ENCODE peak calls at places on chromosomes 6 and 20, in six cellular contexts. L is astrocyte of the spinal cord, F is cardiac fibroblast, G is fibroblast of pulmonary artery, M is lower lobe of right lung, B is ascending aorta. P is an unnamed sample.
A peak's percentile ranks its signal among the peaks of the same experiment; 100 is the strongest.

GRCh38 chr20:58048096-58048702 is 180.3 kb downstream of the ANKRD60 start:
- DNase-seq in M (no peak), B (no peak), G (peak; percentile 44), L (peak; percentile 62), F (peak; percentile 45), P (peak; percentile 71)

GRCh38 chr6:95545691-95546090 is 31.6 kb upstream of the MANEA start:
- DNase-seq in G (no peak), L (no peak), B (no peak), M (no peak), F (peak; percentile 6), P (no peak)

GRCh38 chr20:53875452-53875851 is 194.9 kb downstream of the BCAS1 start:
- DNase-seq in F (no peak), G (no peak), L (no peak), M (peak; percentile 83), B (no peak), P (no peak)

GRCh38 chr20:35005463-35005961 is 49.8 kb downstream of the MYH7B start:
- DNase-seq in F (no peak), G (no peak), L (no peak), B (no peak), M (peak; percentile 33), P (no peak)

GRCh38 chr6:30122515-30122914 is 9.6 kb upstream of the TRIM31 start:
- DNase-seq in B (no peak), L (no peak), G (no peak), M (no peak), F (no peak), P (no peak)

GRCh38 chr6:169252805-169253189 is 849 bp downstream of the THBS2 start:
- DNase-seq in F (peak; percentile 58), G (peak; percentile 49), L (peak; percentile 37), M (peak; percentile 68), B (no peak), P (peak; percentile 8)

GRCh38 chr6:8329592-8329991 is 105.8 kb downstream of the SLC35B3 start:
- DNase-seq in L (no peak), B (no peak), G (no peak), F (no peak), M (no peak), P (no peak)

GRCh38 chr6:6595946-6596345 is 7.4 kb downstream of the LY86 start:
- DNase-seq in F (no peak), G (no peak), L (no peak), B (no peak), M (no peak), P (no peak)

GRCh38 chr20:38728237-38728761 is 4.0 kb downstream of the SLC32A1 start:
- DNase-seq in F (no peak), B (no peak), G (no peak), L (no peak), M (no peak), P (no peak)

GRCh38 chr6:4460595-4461475 is 315.4 kb upstream of the CDYL start:
- DNase-seq in L (peak; percentile 47), G (peak; percentile 78), B (peak; percentile 81), M (no peak), F (peak; percentile 86), P (no peak)

GRCh38 chr6:41286544-41287346 is at the start of gene TREM1:
- DNase-seq in B (peak; percentile 79), G (peak; percentile 96), M (peak; percentile 79), F (peak; percentile 84), L (peak; percentile 5), P (no peak)

GRCh38 chr20:37303637-37304036 is 14.2 kb downstream of the MANBAL start:
- DNase-seq in G (no peak), M (no peak), F (no peak), L (no peak), B (no peak), P (no peak)
- TF ChIP-seq CTCF in G (no peak), M (no peak), F (no peak), L (no peak), B (no peak), P (no peak)

GRCh38 chr20:45833883-45834796 is 541 bp downstream of the SNX21 start:
- DNase-seq in B (peak; percentile 82), F (peak; percentile 76), G (peak; percentile 63), L (peak; percentile 70), M (peak; percentile 76), P (no peak)

GRCh38 chr20:45836841-45837240 is 3.2 kb downstream of the SNX21 start:
- DNase-seq in F (peak; percentile 62), G (peak; percentile 50), L (no peak), M (no peak), B (no peak), P (no peak)

GRCh38 chr20:45834797-45835161 is 1.2 kb downstream of the SNX21 start:
- DNase-seq in B (peak; percentile 68), G (no peak), L (no peak), F (no peak), M (no peak), P (no peak)

GRCh38 chr20:45833030-45833882 is at the start of gene SNX21:
- DNase-seq in M (peak; percentile 82), G (peak; percentile 97), F (peak; percentile 98), L (peak; percentile 92), B (peak; percentile 95), P (peak; percentile 72)

DNA sequence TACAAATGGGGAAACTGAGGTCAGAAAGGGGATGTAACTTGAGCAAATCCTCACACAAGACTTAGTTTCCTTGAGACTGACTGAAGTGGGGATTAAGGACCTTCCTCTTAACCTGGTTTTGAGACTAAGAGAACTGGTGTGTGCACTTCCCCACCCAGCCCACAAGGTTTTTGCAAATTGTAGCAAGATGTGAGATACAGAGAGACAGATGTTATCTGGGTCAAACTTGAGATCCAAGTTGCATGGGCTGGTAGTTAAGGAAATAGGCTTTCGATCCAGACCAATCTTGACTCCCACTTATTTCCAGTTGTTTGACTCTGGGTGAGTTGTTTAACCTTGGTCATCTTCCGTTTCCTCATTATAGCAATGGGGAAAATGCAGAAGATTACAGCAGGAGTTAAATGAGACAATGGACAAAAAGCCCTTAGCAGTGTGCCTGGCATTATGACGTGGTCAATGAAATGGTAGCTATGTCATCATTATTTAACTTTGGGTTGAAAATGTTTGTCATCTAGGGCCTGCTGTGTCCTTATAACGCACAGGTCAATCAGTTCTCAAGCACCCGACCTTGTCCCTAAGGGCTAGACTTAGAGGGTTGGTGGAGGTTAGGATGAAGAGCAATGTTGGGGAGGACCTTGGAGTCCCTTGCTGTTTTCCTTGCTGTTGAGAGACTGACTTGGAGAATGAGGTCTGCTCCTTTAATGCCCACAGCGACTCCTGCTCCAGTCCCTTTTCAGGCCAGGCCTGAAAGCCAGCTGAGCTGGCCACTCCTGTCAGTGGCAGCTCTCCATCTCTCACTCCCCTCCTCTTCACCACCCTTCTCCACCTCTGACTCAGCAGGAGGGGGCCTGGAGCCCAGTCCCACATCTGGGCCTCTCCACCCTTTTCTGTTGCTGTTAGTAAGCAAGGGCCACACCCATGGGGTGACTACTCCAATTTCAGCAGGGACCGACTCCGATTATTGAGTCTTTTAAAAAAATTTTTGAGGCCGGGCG is 1.9 kb downstream of the SNX21 start:
- DNase-seq in M (no peak), B (peak; percentile 85), F (peak; percentile 61), L (peak; percentile 28), G (peak; percentile 30), P (no peak)
- H3K4me3 ChIP-seq in M (peak overlapping the region; percentile 84), B (peak overlapping the region; percentile 92), F (peak overlapping the region; percentile 73), L (no peak overlapping the region), G (peak overlapping the region; percentile 70), P (peak overlapping the region; percentile 63)

GRCh38 chr6:21952367-21952766 is 344.5 kb downstream of the PRL start:
- DNase-seq in L (no peak), F (no peak), M (no peak), B (no peak), G (no peak), P (no peak)

GRCh38 chr6:21946298-21946783 is 350.5 kb downstream of the PRL start:
- DNase-seq in F (peak; percentile 77), M (no peak), G (peak; percentile 76), L (peak; percentile 99), B (no peak), P (peak; percentile 99)

GRCh38 chr6:21942910-21943309 is 349.4 kb downstream of the SOX4 start:
- DNase-seq in L (peak; percentile 15), F (no peak), B (no peak), M (no peak), G (no peak), P (no peak)

GRCh38 chr6:21949211-21949801 is 347.5 kb downstream of the PRL start:
- DNase-seq in G (peak; percentile 16), M (no peak), F (no peak), L (no peak), B (no peak), P (no peak)

DNA sequence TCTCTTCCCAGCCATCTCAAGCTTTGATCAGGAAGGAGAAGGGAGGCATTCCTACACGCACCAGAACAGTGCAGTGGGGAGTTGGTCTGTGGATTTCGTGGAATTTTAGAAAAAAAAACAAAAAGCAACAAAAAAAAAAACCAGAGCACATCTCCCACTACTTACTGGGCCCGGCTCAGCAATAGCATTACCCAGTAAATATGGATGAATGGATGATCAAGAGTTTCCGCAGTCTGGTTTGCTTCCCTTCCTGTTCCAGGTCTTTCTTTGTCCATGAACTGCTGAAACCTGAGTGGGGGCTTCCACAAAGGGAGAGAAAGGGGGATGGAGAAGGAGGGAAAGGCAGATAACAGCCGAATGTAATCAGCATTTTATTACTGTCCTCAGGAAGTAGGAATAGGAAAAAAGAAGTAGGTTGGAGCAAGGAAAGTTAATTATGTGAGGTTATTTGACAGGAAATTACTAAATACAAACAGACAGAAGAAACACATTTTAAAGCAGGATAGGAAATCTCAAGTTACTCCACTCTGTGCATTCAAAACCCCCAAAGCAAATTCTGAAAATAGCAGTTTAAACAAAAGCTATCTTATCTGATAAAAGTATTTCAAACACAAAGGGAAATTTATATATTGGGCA is 349.0 kb downstream of the PRL start:
- DNase-seq in G (peak; percentile 20), B (no peak), F (no peak), L (peak; percentile 13), M (no peak), P (no peak)
- TF ChIP-seq CTCF in G (no peak), B (no peak), F (no peak), L (no peak), M (no peak), P (no peak)

GRCh38 chr6:104943781-104944180 is 13.1 kb upstream of the LIN28B start:
- DNase-seq in M (no peak), G (peak; percentile 41), B (no peak), L (peak; percentile 26), F (peak; percentile 16), P (peak; percentile 11)

GRCh38 chr6:104936766-104937535 is 20.0 kb upstream of the LIN28B start:
- DNase-seq in L (no peak), B (no peak), G (no peak), F (no peak), M (no peak), P (no peak)

GRCh38 chr6:104940881-104941693 is 15.8 kb upstream of the LIN28B start:
- DNase-seq in F (peak; percentile 45), L (peak; percentile 32), M (peak; percentile 45), G (peak; percentile 56), B (no peak), P (peak; percentile 3)

GRCh38 chr6:104940238-104940880 is 16.5 kb upstream of the LIN28B start:
- DNase-seq in L (no peak), M (no peak), F (no peak), G (no peak), B (no peak), P (no peak)

DNA sequence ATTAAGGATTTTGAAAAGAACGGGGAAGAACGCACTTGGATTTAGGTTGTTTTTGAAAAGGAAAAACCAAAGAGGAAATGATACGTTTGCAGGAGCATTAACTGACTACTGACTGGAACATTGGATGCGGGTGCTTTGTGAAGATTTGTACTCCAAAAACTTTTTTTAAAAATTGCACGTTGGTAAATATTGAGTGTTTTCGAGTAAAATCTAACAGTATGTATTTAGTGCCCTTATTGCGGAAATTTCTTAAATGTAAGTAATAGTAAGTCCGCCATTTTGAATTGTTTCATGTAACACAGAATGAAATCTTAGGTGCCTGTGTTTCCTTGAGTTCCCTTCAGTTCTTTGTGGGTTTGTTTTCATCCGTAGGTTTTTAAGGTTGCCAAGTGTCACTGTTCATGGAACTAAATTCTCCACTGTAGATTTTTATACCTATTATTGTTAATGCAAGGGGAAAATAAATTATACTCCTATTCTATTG is 15.2 kb upstream of the LIN28B start:
- DNase-seq in B (no peak), F (no peak), M (no peak), L (no peak), G (no peak), P (no peak)
- H3K4me3 ChIP-seq in B (no peak overlapping the region), F (no peak overlapping the region), M (peak overlapping the region; percentile 4), L (peak overlapping the region; percentile 27), G (peak overlapping the region; percentile 20), P (peak overlapping the region; percentile 26)

P was measured in astrocyte of the cerebellum.